ENCODE peak calls at places on chromosomes 13 and 19, in nine cellular contexts. O is stimulated activated CD4-positive, alpha-beta T cell treated with anti-CD3 and anti-CD28 coated beads, Interleukin-4, amount 100 ng/mL, for 24 hours; P is left ventricle myocardium superior; K is non-pigmented ciliary epithelial cell; Z is kidney glomerular epithelial cell; E is A172; G is neural crest cell; F is activated B cell treated with CpG ODN at 0.5 μM for 24 hours; D is CD8-positive, alpha-beta memory T cell. V is an unnamed sample.

GRCh38 chr19:19049406-19049805 is 14.4 kb upstream of the SLC25A42 start:
- DNase-seq in E (no peak), F (no peak), O (no peak), Z (no peak), P (no peak), D (no peak), K (no peak), G (no peak), V (no peak)

GRCh38 chr13:44306401-44307192 is 67.0 kb upstream of the SERP2 start:
- DNase-seq in F (no peak), D (no peak), E (peak; percentile 93), G (peak; percentile 30), P (peak; percentile 43), O (no peak), K (peak; percentile 92), Z (peak; percentile 94), V (no peak)

GRCh38 chr13:22312405-22312803 is 641.5 kb downstream of the FGF9 start:
- DNase-seq in K (no peak), E (no peak), Z (no peak), P (no peak), F (no peak), G (no peak), D (no peak), O (no peak), V (no peak)

GRCh38 chr19:38647966-38648788 is 728 bp downstream of the ACTN4 start:
- DNase-seq in O (no peak), F (no peak), Z (no peak), D (no peak), E (no peak), G (no peak), P (no peak), K (no peak), V (no peak)

GRCh38 chr13:94345374-94346195 is 133.9 kb downstream of the DCT start:
- DNase-seq in D (no peak), O (no peak), G (no peak), F (no peak), Z (peak; percentile 57), E (peak; percentile 30), P (no peak), K (no peak), V (no peak)

GRCh38 chr13:32031025-32031814 is at the start of gene FRY:
- DNase-seq in F (peak; percentile 42), Z (peak; percentile 38), D (peak; percentile 10), P (peak; percentile 75), K (no peak), G (peak; percentile 46), E (peak; percentile 41), O (peak; percentile 33), V (peak; percentile 78)

GRCh38 chr19:53608381-53608780 is 23.4 kb upstream of the DPRX start:
- DNase-seq in D (no peak), O (no peak), K (no peak), G (no peak), P (no peak), Z (no peak), F (no peak), E (no peak), V (no peak)

GRCh38 chr19:53079313-53079924 is 23.8 kb downstream of the ZNF160 start:
- DNase-seq in G (no peak), D (no peak), Z (no peak), F (no peak), E (no peak), P (no peak), K (no peak), O (no peak), V (no peak)

GRCh38 chr13:111480976-111481375 is 160.5 kb downstream of the TEX29 start:
- DNase-seq in E (no peak), O (no peak), F (no peak), P (no peak), Z (no peak), D (no peak), K (no peak), G (no peak), V (no peak)

GRCh38 chr19:34188388-34188787 is 16.1 kb downstream of the LSM14A start:
- DNase-seq in O (no peak), P (no peak), Z (no peak), K (no peak), F (no peak), E (no peak), G (no peak), D (no peak), V (no peak)

GRCh38 chr19:42010245-42011126 is 16.5 kb upstream of the ATP1A3 start:
- DNase-seq in O (no peak), P (no peak), G (no peak), E (no peak), D (no peak), Z (no peak), F (no peak), K (no peak), V (no peak)

GRCh38 chr13:76853481-76853880 is 32.7 kb downstream of the KCTD12 start:
- DNase-seq in G (no peak), E (peak; percentile 63), P (no peak), Z (no peak), O (no peak), D (no peak), K (no peak), F (no peak), V (no peak)

GRCh38 chr13:94121686-94122085 is 357.8 kb downstream of the DCT start:
- DNase-seq in G (no peak), K (peak; percentile 84), Z (peak; percentile 84), P (no peak), E (peak; percentile 70), D (no peak), O (no peak), F (no peak), V (no peak)

GRCh38 chr19:7078007-7078406 is 8.5 kb downstream of the ZNF557 start:
- DNase-seq in Z (no peak), P (no peak), E (peak; percentile 25), O (no peak), D (no peak), K (no peak), F (no peak), G (no peak), V (no peak)

GRCh38 chr19:4557186-4557970 is 2.1 kb downstream of the SEMA6B start:
- DNase-seq in D (no peak), F (no peak), E (no peak), Z (no peak), K (no peak), P (no peak), G (no peak), O (peak; percentile 26), V (no peak)

GRCh38 chr13:25046274-25046984 is 49.5 kb upstream of the PABPC3 start:
- DNase-seq in D (no peak), O (no peak), G (peak; percentile 19), P (no peak), F (no peak), E (no peak), K (no peak), Z (no peak), V (no peak)

GRCh38 chr13:101026736-101027398 is 352.3 kb upstream of the TMTC4 start:
- DNase-seq in D (no peak), P (no peak), G (no peak), Z (no peak), E (no peak), K (no peak), F (no peak), O (no peak), V (no peak)

GRCh38 chr13:64075543-64076271 is 2660.1 kb upstream of the PCDH20 start:
- DNase-seq in O (no peak), K (no peak), E (no peak), D (no peak), P (no peak), G (no peak), Z (no peak), F (no peak), V (no peak)

GRCh38 chr13:98262307-98262706 is 85.2 kb upstream of the RNF113B start:
- DNase-seq in O (no peak), P (no peak), Z (no peak), E (no peak), F (no peak), D (no peak), K (no peak), G (no peak), V (no peak)

GRCh38 chr19:38545596-38545995 is 72.2 kb downstream of the MAP4K1 start:
- DNase-seq in P (no peak), K (no peak), E (no peak), Z (no peak), D (no peak), O (no peak), G (no peak), F (no peak), V (no peak)

GRCh38 chr19:33376423-33376822 is 2.9 kb downstream of the CEBPG start:
- DNase-seq in Z (peak; percentile 15), O (no peak), G (no peak), K (peak; percentile 56), F (no peak), D (no peak), E (peak; percentile 85), P (peak; percentile 85), V (no peak)

GRCh38 chr13:114012921-114013320 is 39.0 kb upstream of the C13orf46 start:
- DNase-seq in F (no peak), D (no peak), G (no peak), K (no peak), Z (no peak), E (no peak), O (no peak), P (peak; percentile 8), V (no peak)

GRCh38 chr13:25581351-25581750 is 209.6 kb downstream of the ATP8A2 start:
- DNase-seq in F (no peak), P (no peak), O (no peak), G (no peak), K (no peak), D (no peak), Z (no peak), E (no peak), V (no peak)

GRCh38 chr13:56396318-56396717 is 744.4 kb upstream of the PRR20A start:
- DNase-seq in O (no peak), G (no peak), Z (no peak), E (no peak), F (no peak), K (no peak), D (no peak), P (no peak), V (no peak)

V was measured in activated effector memory CD4-positive, alpha-beta T cell treated with anti-CD3 and anti-CD28 coated beads, Interleukin-2, amount 50 U/mL, for 16 hours.